ENCODE peak calls at places on chromosome 21, in six cellular contexts. J is left ventricle myocardium inferior, R is left lung, F is ascending aorta, V is dorsolateral prefrontal cortex, U is adipocyte. G is an unnamed sample.

GRCh38 chr21:15060776-15061175 is 4.0 kb downstream of the NRIP1 start:
- DNase-seq in J (no peak), R (no peak), F (no peak), V (no peak), U (peak), G (no peak)

GRCh38 chr21:17454315-17455027 is 58.4 kb upstream of the CXADR start:
- DNase-seq in J (peak), R (no peak), F (no peak), V (peak), U (peak), G (no peak)

GRCh38 chr21:42091899-42092508 is 20.9 kb downstream of the UMODL1 start:
- DNase-seq in J (no peak), R (no peak), F (no peak), V (no peak), U (no peak), G (no peak)

GRCh38 chr21:35303085-35303484 is 254.0 kb upstream of the RUNX1 start:
- DNase-seq in J (no peak), R (no peak), F (no peak), V (no peak), U (peak), G (no peak)

GRCh38 chr21:36847189-36847588 is 119.3 kb downstream of the HLCS start:
- DNase-seq in J (no peak), R (no peak), F (no peak), V (no peak), U (peak), G (no peak)

GRCh38 chr21:42480736-42481135 is 15.3 kb downstream of the RSPH1 start:
- DNase-seq in J (no peak), R (no peak), F (peak), V (no peak), U (no peak), G (peak)

GRCh38 chr21:36113647-36114428 is 21.0 kb upstream of the CBR3 start:
- DNase-seq in J (no peak), R (peak), F (no peak), V (no peak), U (no peak), G (no peak)

GRCh38 chr21:33645730-33646129 is 3.4 kb downstream of the ITSN1 start:
- DNase-seq in J (no peak), R (no peak), F (no peak), V (no peak), U (no peak), G (no peak)

GRCh38 chr21:15309721-15310120 is 244.9 kb upstream of the NRIP1 start:
- DNase-seq in J (peak), R (no peak), F (no peak), V (no peak), U (no peak), G (no peak)

GRCh38 chr21:40616377-40616704 is 230.6 kb downstream of the DSCAM start:
- DNase-seq in J (no peak), R (no peak), F (no peak), V (no peak), U (peak), G (no peak)

GRCh38 chr21:36565616-36566015 is 85.7 kb upstream of the CLDN14 start:
- DNase-seq in J (no peak), R (no peak), F (no peak), V (no peak), U (no peak), G (no peak)

GRCh38 chr21:42547001-42547905 is 33.6 kb downstream of the SLC37A1 start:
- DNase-seq in J (no peak), R (no peak), F (no peak), V (no peak), U (no peak), G (no peak)

GRCh38 chr21:27021046-27021445 is 54.2 kb upstream of the ADAMTS5 start:
- DNase-seq in J (no peak), R (no peak), F (no peak), V (no peak), U (peak), G (no peak)

GRCh38 chr21:21559285-21560045 is 561.3 kb downstream of the NCAM2 start:
- DNase-seq in J (no peak), R (no peak), F (no peak), V (no peak), U (no peak), G (no peak)

GRCh38 chr21:43874085-43874785 is 9.2 kb downstream of the AGPAT3 start:
- DNase-seq in J (no peak), R (no peak), F (no peak), V (no peak), U (peak), G (no peak)

GRCh38 chr21:14114251-14114650 is 96.5 kb downstream of the LIPI start:
- DNase-seq in J (no peak), R (no peak), F (no peak), V (no peak), U (no peak), G (no peak)

DNA sequence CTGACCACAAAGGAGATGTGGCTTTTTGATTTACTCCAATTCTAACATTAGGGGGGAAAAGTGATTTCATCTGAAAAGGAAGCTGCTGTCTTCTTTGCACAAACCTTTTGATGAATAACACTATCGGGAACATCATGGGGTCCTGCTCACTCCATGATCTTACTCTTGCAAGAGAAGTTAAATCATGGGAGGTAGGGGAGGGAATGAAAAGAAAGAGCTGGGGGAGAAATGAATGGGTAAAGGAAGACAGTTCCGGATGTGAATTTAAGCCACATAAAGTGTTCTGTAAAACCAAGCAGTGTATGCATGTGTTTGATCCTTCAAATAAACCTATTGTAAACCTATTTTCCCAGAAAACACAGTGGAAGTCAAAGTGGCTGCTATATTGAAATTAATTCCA is 161.9 kb downstream of the GABPA start:
- DNase-seq in J (no peak), R (no peak), F (no peak), V (no peak), U (no peak), G (no peak)
- H3K4me3 ChIP-seq in J (no peak), R (no peak), F (no peak), V (no peak), U (no peak), G (no peak)

DNA sequence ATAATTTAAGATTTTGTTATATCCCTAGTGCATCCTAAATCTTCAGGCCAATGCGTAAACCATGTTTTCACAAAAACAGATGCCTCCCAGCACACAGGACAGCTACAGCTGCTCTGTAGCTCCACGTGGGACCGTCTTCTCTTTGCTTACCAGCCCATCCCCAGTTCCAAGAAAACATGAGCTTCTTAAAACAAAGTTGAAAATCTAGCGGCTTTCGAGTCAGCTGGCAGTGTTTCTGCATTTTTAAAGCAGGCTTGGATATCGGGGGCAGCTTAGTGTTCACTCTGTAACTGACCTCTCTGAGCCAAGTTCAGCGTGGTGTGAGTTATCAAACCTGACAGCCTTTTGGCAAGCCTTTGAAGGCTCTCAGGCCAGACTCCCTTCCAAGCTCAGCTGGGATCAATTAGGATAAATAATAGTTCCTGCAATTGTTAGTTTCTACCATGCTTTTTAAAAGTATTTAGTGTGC is 881.5 kb downstream of the LTN1 start:
- DNase-seq in J (peak), R (no peak), F (peak), V (no peak), U (peak), G (no peak)
- H3K4me3 ChIP-seq in J (peak), R (no peak), F (peak), V (peak), U (peak), G (peak)

GRCh38 chr21:46297311-46298082 is 11.4 kb downstream of the YBEY start:
- DNase-seq in J (peak), R (peak), F (no peak), V (no peak), U (no peak), G (no peak)
- H3K4me3 ChIP-seq in J (peak), R (peak), F (peak), V (peak), U (peak), G (peak)

GRCh38 chr21:32413697-32414578 is 1.4 kb downstream of the EVA1C start:
- DNase-seq in J (no peak), R (no peak), F (no peak), V (no peak), U (peak), G (no peak)
- H3K4me3 ChIP-seq in J (peak), R (peak), F (peak), V (peak), U (peak), G (peak)

GRCh38 chr21:39082656-39083376 is 100.4 kb downstream of the PSMG1 start:
- DNase-seq in J (no peak), R (no peak), F (peak), V (no peak), U (no peak), G (peak)

GRCh38 chr21:39084073-39084472 is 99.2 kb downstream of the PSMG1 start:
- DNase-seq in J (no peak), R (no peak), F (peak), V (no peak), U (no peak), G (peak)

GRCh38 chr21:39085843-39086415 is 97.3 kb downstream of the PSMG1 start:
- DNase-seq in J (no peak), R (no peak), F (peak), V (no peak), U (no peak), G (peak)

GRCh38 chr21:39084979-39085729 is 98.1 kb downstream of the PSMG1 start:
- DNase-seq in J (no peak), R (no peak), F (peak), V (no peak), U (no peak), G (peak)

GRCh38 chr21:39083377-39084008 is 99.8 kb downstream of the PSMG1 start:
- DNase-seq in J (no peak), R (no peak), F (peak), V (no peak), U (no peak), G (peak)
- H3K4me3 ChIP-seq in J (no peak), R (peak), F (peak), V (no peak), U (no peak), G (peak)